ENCODE peak calls at places on chromosomes 12 and 14, in eight cellular contexts. R is lower lobe of right lung, Q is OCI-LY7, C is mammary epithelial cell, G is neural progenitor cell, X is bronchial epithelial cell, Y is ovary, J is PC-3. H is an unnamed sample. For H3K36me3, the result is how much of the 10 kb centered on the place peaks cover.

GRCh38 chr12:120944645-120945217 is 33.6 kb upstream of the HNF1A start:
- DNase-seq in R (peak), Q (peak), C (peak), G (peak), X (peak), Y (no peak), J (peak), H (peak)

GRCh38 chr12:46357438-46358324 is 14.9 kb downstream of the SLC38A2 start:
- DNase-seq in R (no peak), Q (no peak), C (peak), G (no peak), X (peak), Y (no peak), J (peak), H (no peak)

GRCh38 chr12:98799822-98800221 is 154.7 kb downstream of the APAF1 start:
- DNase-seq in R (no peak), Q (no peak), C (no peak), G (no peak), X (no peak), Y (no peak), J (no peak), H (no peak)

GRCh38 chr14:99497894-99498293 is 16.7 kb downstream of the CCNK start:
- DNase-seq in R (no peak), Q (no peak), C (no peak), G (no peak), X (no peak), Y (no peak), J (no peak), H (no peak)

GRCh38 chr12:124425667-124426066 is 130.8 kb downstream of the RFLNA start:
- DNase-seq in R (no peak), Q (no peak), C (no peak), G (no peak), X (no peak), Y (no peak), J (no peak), H (no peak)

GRCh38 chr14:28375295-28375694 is 391.3 kb upstream of the FOXG1 start:
- DNase-seq in R (no peak), Q (no peak), C (peak), G (peak), X (peak), Y (no peak), J (peak), H (no peak)

GRCh38 chr12:95286713-95287112 is 69.1 kb downstream of the VEZT start:
- DNase-seq in R (no peak), Q (no peak), C (no peak), G (no peak), X (no peak), Y (no peak), J (peak), H (no peak)

GRCh38 chr12:78038541-78038940 is 207.8 kb downstream of the NAV3 start:
- DNase-seq in R (no peak), Q (no peak), C (no peak), G (no peak), X (no peak), Y (no peak), J (no peak), H (no peak)

GRCh38 chr14:59254911-59255545 is 66.6 kb downstream of the DAAM1 start:
- DNase-seq in R (no peak), Q (no peak), C (no peak), G (no peak), X (no peak), Y (no peak), J (no peak), H (peak)

GRCh38 chr14:24162083-24162482 is 1.0 kb downstream of the IRF9 start:
- DNase-seq in R (peak), Q (no peak), C (no peak), G (no peak), X (no peak), Y (no peak), J (no peak), H (no peak)

GRCh38 chr12:31947971-31948370 is 11.2 kb upstream of the RESF1 start:
- DNase-seq in R (no peak), Q (no peak), C (no peak), G (no peak), X (no peak), Y (no peak), J (no peak), H (no peak)

GRCh38 chr12:56838602-56839488 is 75.7 kb downstream of the HSD17B6 start:
- DNase-seq in R (no peak), Q (no peak), C (no peak), G (no peak), X (no peak), Y (peak), J (peak), H (no peak)

GRCh38 chr12:100141998-100142850 is 450 bp downstream of the BLTP3B start:
- DNase-seq in R (peak), Q (peak), C (no peak), G (peak), X (no peak), Y (peak), J (peak), H (peak)

GRCh38 chr12:91139981-91140659 is 28.8 kb upstream of the LUM start:
- DNase-seq in R (no peak), Q (no peak), C (peak), G (no peak), X (peak), Y (no peak), J (peak), H (no peak)

GRCh38 chr14:37165794-37166193 is 6.6 kb downstream of the SLC25A21 start:
- DNase-seq in R (no peak), Q (no peak), C (no peak), G (no peak), X (no peak), Y (no peak), J (no peak), H (no peak)

GRCh38 chr12:27626239-27626638 is 70.0 kb upstream of the REP15 start:
- DNase-seq in R (no peak), Q (no peak), C (no peak), G (no peak), X (peak), Y (no peak), J (peak), H (no peak)

GRCh38 chr14:31596691-31597090 is 35.5 kb downstream of the NUBPL start:
- DNase-seq in R (no peak), Q (no peak), C (no peak), G (no peak), X (no peak), Y (no peak), J (no peak), H (no peak)

GRCh38 chr12:95763809-95764253 is 26.7 kb downstream of the NTN4 start:
- DNase-seq in R (no peak), Q (no peak), C (peak), G (no peak), X (peak), Y (no peak), J (peak), H (no peak)

GRCh38 chr14:87888136-87888999 is 104.6 kb downstream of the GALC start:
- DNase-seq in R (no peak), Q (peak), C (no peak), G (peak), X (peak), Y (no peak), J (peak), H (peak)

GRCh38 chr14:57085801-57086200 is 182.9 kb downstream of the EXOC5 start:
- DNase-seq in R (no peak), Q (no peak), C (peak), G (no peak), X (no peak), Y (no peak), J (no peak), H (no peak)

GRCh38 chr14:39988939-39989338 is 556.7 kb upstream of the FBXO33 start:
- DNase-seq in R (no peak), Q (peak), C (no peak), G (peak), X (peak), Y (no peak), J (peak), H (no peak)

GRCh38 chr12:29537292-29537691 is 39.8 kb upstream of the OVCH1 start:
- DNase-seq in R (no peak), Q (no peak), C (peak), G (no peak), X (peak), Y (no peak), J (peak), H (no peak)

GRCh38 chr12:50187084-50187900 is 20.1 kb upstream of the CERS5 start:
- DNase-seq in R (no peak), Q (no peak), C (peak), G (no peak), X (no peak), Y (no peak), J (no peak), H (no peak)

GRCh38 chr12:80811957-80812708 is 95.4 kb downstream of the MYF5 start:
- DNase-seq in R (no peak), Q (no peak), C (no peak), G (no peak), X (no peak), Y (no peak), J (no peak), H (no peak)

GRCh38 chr12:116765271-116765670 is 27.2 kb downstream of the RNFT2 start:
- DNase-seq in R (no peak), Q (no peak), C (no peak), G (no peak), X (no peak), Y (no peak), J (no peak), H (no peak)

GRCh38 chr12:116760621-116761020 is 22.5 kb downstream of the RNFT2 start:
- DNase-seq in R (no peak), Q (no peak), C (no peak), G (no peak), X (no peak), Y (no peak), J (no peak), H (no peak)

GRCh38 chr12:116761499-116761898 is 23.4 kb downstream of the RNFT2 start:
- DNase-seq in R (no peak), Q (no peak), C (no peak), G (no peak), X (no peak), Y (no peak), J (no peak), H (peak)

DNA sequence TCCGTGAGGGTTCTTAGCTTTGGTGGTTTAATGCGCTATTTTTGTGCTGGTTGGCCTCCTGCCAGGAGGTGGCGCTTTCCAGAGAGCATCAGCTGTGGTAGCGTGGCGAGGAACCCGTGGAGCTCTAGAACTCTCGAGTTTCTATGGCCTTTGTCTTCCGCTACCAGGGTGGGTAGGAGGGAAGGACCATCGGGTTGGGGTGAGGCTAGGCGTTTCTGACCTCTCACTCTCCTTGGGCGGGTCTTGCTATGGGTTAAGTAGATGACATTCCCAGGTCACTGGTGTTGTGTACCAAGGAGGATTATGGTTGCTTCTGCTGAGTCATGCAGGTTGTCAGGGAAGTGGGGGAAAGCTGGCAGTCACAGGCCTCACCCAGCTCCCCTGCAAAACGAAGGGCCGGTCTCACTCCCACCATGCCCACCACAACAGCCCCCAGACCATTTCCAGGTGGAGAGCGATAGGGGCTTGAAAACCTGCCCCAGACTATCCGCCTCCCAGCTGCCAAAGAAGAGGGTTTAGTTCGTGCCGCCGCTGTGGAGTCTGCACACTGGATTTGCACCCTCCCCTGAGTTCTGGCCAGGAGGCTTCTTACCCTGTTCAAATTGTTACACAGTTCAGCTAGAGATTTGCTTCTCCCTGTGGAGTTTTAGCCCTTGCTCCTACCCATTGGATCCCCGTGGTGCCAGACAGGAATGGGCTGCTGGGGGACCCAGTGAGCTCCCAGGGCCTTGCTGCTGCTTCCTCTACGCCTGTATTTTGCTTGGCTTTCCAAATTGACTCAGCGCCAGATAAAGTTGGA is 21.9 kb downstream of the RNFT2 start:
- DNase-seq in R (no peak), Q (no peak), C (no peak), G (no peak), X (no peak), Y (no peak), J (no peak), H (peak)
- TF ChIP-seq CTCF in R (no peak), Q (peak), C (no peak), G (peak), X (no peak), Y (no peak), J (no peak), H (no peak)

GRCh38 chr12:13255792-13256704 is 59.5 kb downstream of the EMP1 start:
- DNase-seq in R (peak), Q (peak), C (peak), G (peak), X (peak), Y (peak), J (peak), H (peak)
- H3K4me3 ChIP-seq in R (peak), Q (no peak), C (peak), G (peak), X (peak), Y (peak), J (peak), H (peak)

GRCh38 chr12:92860521-92860920 is 68.6 kb downstream of the EEA1 start:
- DNase-seq in R (no peak), Q (no peak), C (no peak), G (no peak), X (no peak), Y (no peak), J (no peak), H (no peak)
- H3K36me3 ChIP-seq in R (under half), Q (under half), C (under half), G (under half), X (under half), Y (under half), J (under half), H (under half)

GRCh38 chr12:131713349-131713748 is 2.5 kb downstream of the SFSWAP start:
- DNase-seq in R (no peak), Q (no peak), C (no peak), G (peak), X (no peak), Y (no peak), J (no peak), H (no peak)

GRCh38 chr12:131711551-131712205 is 788 bp downstream of the SFSWAP start:
- DNase-seq in R (no peak), Q (no peak), C (no peak), G (peak), X (no peak), Y (no peak), J (no peak), H (no peak)

GRCh38 chr12:131714759-131715158 is 3.9 kb downstream of the SFSWAP start:
- DNase-seq in R (no peak), Q (no peak), C (no peak), G (no peak), X (no peak), Y (no peak), J (no peak), H (no peak)

GRCh38 chr12:131709226-131709625 is 1.7 kb upstream of the SFSWAP start:
- DNase-seq in R (no peak), Q (no peak), C (no peak), G (no peak), X (no peak), Y (no peak), J (no peak), H (no peak)

GRCh38 chr12:131710464-131711457 is at the start of gene SFSWAP:
- DNase-seq in R (peak), Q (peak), C (peak), G (peak), X (peak), Y (peak), J (peak), H (peak)
- TF ChIP-seq CTCF in R (no peak), Q (no peak), C (no peak), G (no peak), X (no peak), Y (peak), J (no peak), H (no peak)

GRCh38 chr12:52647601-52648000 is 4.4 kb downstream of the KRT2 start:
- DNase-seq in R (no peak), Q (no peak), C (no peak), G (no peak), X (no peak), Y (no peak), J (no peak), H (no peak)
- H3K4me3 ChIP-seq in R (no peak), Q (no peak), C (no peak), G (no peak), X (no peak), Y (no peak), J (no peak), H (no peak)

GRCh38 chr14:20347747-20348146 is 4.3 kb downstream of the PARP2 start:
- DNase-seq in R (no peak), Q (no peak), C (no peak), G (no peak), X (no peak), Y (no peak), J (no peak), H (no peak)
- H3K36me3 ChIP-seq in R (half or more), Q (half or more), C (under half), G (under half), X (under half), Y (under half), J (half or more), H (under half)

H was measured in tibial artery.